ENCODE peak calls at places on chromosome 14, in four cellular contexts. One of them, this sample, is unnamed.

GRCh38 chr14:65456247-65456646 is 43.7 kb downstream of the FUT8 start:
- DNase-seq in amniotic stem cell: no peak
- DNase-seq in activated CD4-positive, CD25-positive, alpha-beta regulatory T cell: no peak
- DNase-seq in HuH-7: no peak
- DNase-seq in this sample: no peak

GRCh38 chr14:75411194-75411552 is 16.6 kb upstream of the JDP2 start:
- DNase-seq in activated CD4-positive, CD25-positive, alpha-beta regulatory T cell: no peak
- DNase-seq in amniotic stem cell: no peak
- DNase-seq in HuH-7: no peak
- DNase-seq in this sample: no peak

GRCh38 chr14:51167587-51168219 is 72.3 kb upstream of the TMX1 start:
- DNase-seq in amniotic stem cell: no peak
- DNase-seq in HuH-7: no peak
- DNase-seq in activated CD4-positive, CD25-positive, alpha-beta regulatory T cell: no peak
- DNase-seq in this sample: peak; percentile 23

GRCh38 chr14:71371711-71372396 is 464.6 kb downstream of the PCNX1 start:
- DNase-seq in amniotic stem cell: no peak
- DNase-seq in HuH-7: no peak
- DNase-seq in activated CD4-positive, CD25-positive, alpha-beta regulatory T cell: no peak
- DNase-seq in this sample: no peak

GRCh38 chr14:84750763-84751554 is 779.0 kb upstream of the FLRT2 start:
- DNase-seq in HuH-7: no peak
- DNase-seq in activated CD4-positive, CD25-positive, alpha-beta regulatory T cell: no peak
- DNase-seq in amniotic stem cell: no peak
- DNase-seq in this sample: peak; percentile 46

GRCh38 chr14:70808402-70809237 is 693 bp downstream of the MAP3K9 start:
- DNase-seq in amniotic stem cell: no peak
- DNase-seq in activated CD4-positive, CD25-positive, alpha-beta regulatory T cell: peak; percentile 30
- DNase-seq in HuH-7: peak; percentile 36
- DNase-seq in this sample: no peak

GRCh38 chr14:21300892-21301291 is 21.0 kb downstream of the RPGRIP1 start:
- DNase-seq in activated CD4-positive, CD25-positive, alpha-beta regulatory T cell: no peak
- DNase-seq in amniotic stem cell: no peak
- DNase-seq in HuH-7: peak; percentile 31
- DNase-seq in this sample: no peak

GRCh38 chr14:36438883-36439282 is 81.1 kb downstream of the NKX2-1 start:
- DNase-seq in HuH-7: no peak
- DNase-seq in activated CD4-positive, CD25-positive, alpha-beta regulatory T cell: no peak
- DNase-seq in amniotic stem cell: no peak
- DNase-seq in this sample: no peak

GRCh38 chr14:97319691-97320090 is 522.5 kb downstream of the VRK1 start:
- DNase-seq in HuH-7: no peak
- DNase-seq in activated CD4-positive, CD25-positive, alpha-beta regulatory T cell: no peak
- DNase-seq in amniotic stem cell: no peak
- DNase-seq in this sample: no peak

GRCh38 chr14:58238252-58239247 is 6.1 kb upstream of the PSMA3 start:
- DNase-seq in activated CD4-positive, CD25-positive, alpha-beta regulatory T cell: no peak
- DNase-seq in HuH-7: peak; percentile 28
- DNase-seq in amniotic stem cell: no peak
- DNase-seq in this sample: no peak

GRCh38 chr14:51636109-51636508 is 15.6 kb upstream of the FRMD6 start:
- DNase-seq in HuH-7: no peak
- DNase-seq in activated CD4-positive, CD25-positive, alpha-beta regulatory T cell: no peak
- DNase-seq in amniotic stem cell: no peak
- DNase-seq in this sample: no peak

GRCh38 chr14:58638231-58639205 is 756 bp downstream of the DACT1 start:
- DNase-seq in HuH-7: no peak
- DNase-seq in activated CD4-positive, CD25-positive, alpha-beta regulatory T cell: no peak
- DNase-seq in amniotic stem cell: no peak
- DNase-seq in this sample: no peak

GRCh38 chr14:62168564-62169155 is 406.4 kb downstream of the SNAPC1 start:
- DNase-seq in amniotic stem cell: no peak
- DNase-seq in HuH-7: no peak
- DNase-seq in activated CD4-positive, CD25-positive, alpha-beta regulatory T cell: no peak
- DNase-seq in this sample: no peak

GRCh38 chr14:103483600-103483999 is 39.0 kb downstream of the CKB start:
- DNase-seq in HuH-7: no peak
- DNase-seq in amniotic stem cell: peak; percentile 35
- DNase-seq in activated CD4-positive, CD25-positive, alpha-beta regulatory T cell: no peak
- DNase-seq in this sample: peak; percentile 36

GRCh38 chr14:71289536-71289935 is 382.3 kb downstream of the PCNX1 start:
- DNase-seq in amniotic stem cell: no peak
- DNase-seq in HuH-7: no peak
- DNase-seq in activated CD4-positive, CD25-positive, alpha-beta regulatory T cell: no peak
- DNase-seq in this sample: no peak

This sample was measured in retinal pigment epithelial cell.